ENCODE peak calls at places on chromosome 15, in six cellular contexts. W is stomach, A is tibial artery, O is fibroblast of mammary gland, C is bronchial epithelial cell, V is SJCRH30. U is an unnamed sample.

GRCh38 chr15:49064281-49064653 is 18.0 kb upstream of the SECISBP2L start:
- DNase-seq in A (no peak), C (no peak), V (no peak), O (no peak), W (no peak), U (no peak)

GRCh38 chr15:40328176-40328575 is 4.7 kb downstream of the INAFM2 start:
- DNase-seq in W (no peak), V (no peak), A (no peak), O (no peak), C (peak; percentile 69), U (no peak)

GRCh38 chr15:96889734-96890480 is 559.4 kb downstream of the NR2F2 start:
- DNase-seq in C (no peak), W (no peak), V (no peak), A (no peak), O (no peak), U (no peak)

GRCh38 chr15:79122943-79123342 is 32.4 kb upstream of the RASGRF1 start:
- DNase-seq in C (no peak), W (no peak), O (no peak), A (no peak), V (peak; percentile 78), U (no peak)

GRCh38 chr15:28272587-28272986 is 49.4 kb downstream of the HERC2 start:
- DNase-seq in A (no peak), C (no peak), O (no peak), W (no peak), V (no peak), U (no peak)

GRCh38 chr15:35986072-35986666 is 440.2 kb upstream of the DPH6 start:
- DNase-seq in O (peak; percentile 44), W (no peak), A (peak; percentile 23), C (no peak), V (peak; percentile 4), U (no peak)

GRCh38 chr15:49847937-49848823 is 227.3 kb downstream of the DTWD1 start:
- DNase-seq in V (no peak), C (peak; percentile 92), O (peak; percentile 100), W (no peak), A (no peak), U (no peak)

GRCh38 chr15:45644437-45644836 is 9.6 kb downstream of the SQOR start:
- DNase-seq in W (no peak), A (no peak), O (no peak), C (peak; percentile 47), V (no peak), U (no peak)

GRCh38 chr15:74036271-74037170 is 42.0 kb downstream of the PML start:
- DNase-seq in O (peak; percentile 73), W (peak; percentile 49), C (peak; percentile 35), V (peak; percentile 67), A (peak; percentile 46), U (no peak)

GRCh38 chr15:69302929-69303328 is 4.2 kb downstream of the PAQR5 start:
- DNase-seq in O (no peak), W (no peak), C (no peak), V (no peak), A (no peak), U (no peak)
- H3K4me3 ChIP-seq in O (no peak overlapping the region), W (no peak overlapping the region), C (no peak overlapping the region), V (no peak overlapping the region), A (no peak overlapping the region), U (no peak overlapping the region)

GRCh38 chr15:80251505-80252280 is at the start of gene CTXND1:
- DNase-seq in C (no peak), V (peak; percentile 54), A (no peak), O (no peak), W (no peak), U (no peak)

GRCh38 chr15:80249973-80250372 is 2.0 kb downstream of the CTXND1 start:
- DNase-seq in C (no peak), A (no peak), V (no peak), O (no peak), W (no peak), U (no peak)

GRCh38 chr15:80250614-80251504 is 1.2 kb downstream of the CTXND1 start:
- DNase-seq in C (no peak), V (no peak), O (no peak), A (no peak), W (no peak), U (no peak)

GRCh38 chr15:80247320-80247719 is 4.7 kb downstream of the CTXND1 start:
- DNase-seq in C (no peak), O (no peak), W (no peak), V (no peak), A (no peak), U (no peak)

GRCh38 chr15:80252281-80252619 is 237 bp upstream of the CTXND1 start:
- DNase-seq in W (no peak), O (no peak), A (no peak), V (no peak), C (no peak), U (no peak)
- H3K4me3 ChIP-seq in W (peak overlapping the region; percentile 76), O (no peak overlapping the region), A (peak overlapping the region; percentile 49), V (peak overlapping the region; percentile 42), C (no peak overlapping the region), U (no peak overlapping the region)

GRCh38 chr15:101165905-101166471 is 85.9 kb downstream of the CHSY1 start:
- DNase-seq in O (no peak), V (no peak), A (no peak), C (no peak), W (no peak), U (no peak)
- H3K4me3 ChIP-seq in O (no peak overlapping the region), V (no peak overlapping the region), A (no peak overlapping the region), C (no peak overlapping the region), W (no peak overlapping the region), U (no peak overlapping the region)

GRCh38 chr15:33113666-33114483 is 80.6 kb downstream of the FMN1 start:
- DNase-seq in O (no peak), A (no peak), C (peak; percentile 43), W (no peak), V (no peak), U (no peak)
- H3K4me3 ChIP-seq in O (no peak overlapping the region), A (no peak overlapping the region), C (no peak overlapping the region), W (no peak overlapping the region), V (no peak overlapping the region), U (no peak overlapping the region)

GRCh38 chr15:41779662-41780157 is 5.4 kb downstream of the MAPKBP1 start:
- DNase-seq in O (no peak), A (no peak), V (peak; percentile 93), C (no peak), W (no peak), U (no peak)

GRCh38 chr15:41780727-41781126 is 6.4 kb downstream of the MAPKBP1 start:
- DNase-seq in W (no peak), A (no peak), C (no peak), O (no peak), V (no peak), U (no peak)

GRCh38 chr15:41780266-41780665 is 6.0 kb downstream of the MAPKBP1 start:
- DNase-seq in V (peak; percentile 74), C (no peak), W (no peak), A (no peak), O (no peak), U (no peak)

GRCh38 chr15:41777421-41777973 is 3.2 kb downstream of the MAPKBP1 start:
- DNase-seq in O (peak; percentile 59), A (no peak), C (peak; percentile 87), W (no peak), V (no peak), U (no peak)

DNA sequence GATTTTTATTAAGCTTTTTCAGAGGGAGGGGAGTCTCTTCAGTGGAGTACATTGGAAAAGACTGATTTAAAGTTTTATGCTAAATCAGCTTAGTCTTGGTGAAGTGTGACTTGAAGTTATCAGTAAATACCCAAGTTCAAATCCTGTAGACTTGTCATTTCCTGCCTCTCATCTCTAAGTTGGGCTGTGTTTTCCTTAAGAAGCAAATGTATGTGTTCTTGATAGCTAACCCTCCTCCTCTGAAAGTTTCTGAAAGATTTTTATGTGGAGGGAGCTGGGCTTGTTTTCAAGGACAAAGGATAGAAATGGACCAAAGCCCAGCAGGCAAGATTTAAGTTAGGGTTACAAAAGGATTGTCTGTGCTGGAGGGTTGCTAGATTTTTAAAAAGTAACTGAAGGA is 4.2 kb downstream of the MAPKBP1 start:
- DNase-seq in C (peak; percentile 37), O (no peak), A (no peak), V (no peak), W (no peak), U (no peak)
- H3K4me3 ChIP-seq in C (no peak overlapping the region), O (no peak overlapping the region), A (no peak overlapping the region), V (no peak overlapping the region), W (no peak overlapping the region), U (no peak overlapping the region)

U was measured in lung.